ENCODE peak calls at places on chromosome 21, in four cellular contexts. Y is endodermal cell, B is brain microvascular endothelial cell, O is AG04449. K is an unnamed sample.

GRCh38 chr21:26169611-26170470 is 729 bp downstream of the APP start:
- DNase-seq in Y (peak), B (peak), O (no peak), K (peak)

GRCh38 chr21:44330698-44331097 is 8.5 kb downstream of the CFAP410 start:
- DNase-seq in Y (no peak), O (no peak), B (no peak), K (no peak)

GRCh38 chr21:46078322-46078981 is 19.5 kb upstream of the COL6A2 start:
- DNase-seq in Y (no peak), B (no peak), O (no peak), K (no peak)

GRCh38 chr21:43340491-43341348 is 86.2 kb downstream of the SIK1 start:
- DNase-seq in B (peak), O (no peak), Y (peak), K (no peak)

GRCh38 chr21:46127239-46128105 is 27.9 kb downstream of the FTCD start:
- DNase-seq in B (no peak), Y (peak), O (no peak), K (no peak)

GRCh38 chr21:44024895-44025353 is 12.8 kb downstream of the TRAPPC10 start:
- DNase-seq in O (no peak), Y (peak), B (peak), K (no peak)

GRCh38 chr21:37358392-37358791 is 8.2 kb upstream of the DYRK1A start:
- DNase-seq in B (no peak), Y (no peak), O (no peak), K (no peak)

GRCh38 chr21:44263768-44264167 is 2.1 kb upstream of the DNMT3L start:
- DNase-seq in B (no peak), Y (no peak), O (no peak), K (no peak)

GRCh38 chr21:46621457-46622182 is 13.9 kb upstream of the PRMT2 start:
- DNase-seq in B (no peak), O (no peak), Y (no peak), K (no peak)

GRCh38 chr21:36566606-36567005 is 86.7 kb upstream of the CLDN14 start:
- DNase-seq in Y (no peak), B (no peak), O (no peak), K (no peak)

GRCh38 chr21:45362748-45363145 is 42.2 kb upstream of the COL18A1 start:
- DNase-seq in O (no peak), Y (no peak), B (no peak), K (no peak)

GRCh38 chr21:44337941-44338895 is 972 bp downstream of the CFAP410 start:
- DNase-seq in Y (peak), B (peak), O (peak), K (peak)

GRCh38 chr21:35932232-35932911 is 128.0 kb downstream of the SETD4 start:
- DNase-seq in Y (no peak), O (peak), B (peak), K (peak)

GRCh38 chr21:25967566-25968438 is 202.8 kb downstream of the APP start:
- DNase-seq in B (no peak), Y (no peak), O (no peak), K (peak)

GRCh38 chr21:31444061-31444460 is 100.0 kb upstream of the TIAM1 start:
- DNase-seq in O (peak), Y (no peak), B (no peak), K (no peak)

GRCh38 chr21:46115441-46116188 is 17.7 kb downstream of the COL6A2 start:
- DNase-seq in B (no peak), Y (peak), O (no peak), K (no peak)

GRCh38 chr21:44874497-44875331 is 1.2 kb upstream of the PTTG1IP start:
- DNase-seq in B (no peak), O (no peak), Y (peak), K (peak)

GRCh38 chr21:37039434-37040075 is 33.1 kb downstream of the RIPPLY3 start:
- DNase-seq in O (no peak), B (no peak), Y (no peak), K (no peak)

GRCh38 chr21:17454315-17455027 is 58.4 kb upstream of the CXADR start:
- DNase-seq in Y (peak), O (peak), B (peak), K (peak)

GRCh38 chr21:25170681-25171080 is 436.6 kb downstream of the MRPL39 start:
- DNase-seq in O (no peak), B (no peak), Y (no peak), K (no peak)

GRCh38 chr21:45405819-45406762 is 1.1 kb downstream of the COL18A1 start:
- DNase-seq in Y (peak), B (no peak), O (no peak), K (no peak)

GRCh38 chr21:27590271-27590670 is 623.4 kb upstream of the ADAMTS5 start:
- DNase-seq in B (peak), O (peak), Y (no peak), K (no peak)

GRCh38 chr21:44959376-44960091 is 19.7 kb downstream of the SLX9 start:
- DNase-seq in O (no peak), B (no peak), Y (no peak), K (no peak)

GRCh38 chr21:44568667-44569556 is 4.6 kb upstream of the KRTAP10-4 start:
- DNase-seq in Y (no peak), O (no peak), B (no peak), K (no peak)

GRCh38 chr21:45259206-45259795 is 28.4 kb downstream of the POFUT2 start:
- DNase-seq in Y (peak), O (no peak), B (no peak), K (no peak)

GRCh38 chr21:26776320-26777021 is 68.7 kb downstream of the ADAMTS1 start:
- DNase-seq in O (no peak), B (peak), Y (no peak), K (no peak)

GRCh38 chr21:36854391-36854790 is 112.1 kb downstream of the HLCS start:
- DNase-seq in Y (peak), B (peak), O (no peak), K (peak)

GRCh38 chr21:36966846-36967657 is 583 bp upstream of the HLCS start:
- DNase-seq in B (peak), Y (peak), O (no peak), K (no peak)

GRCh38 chr21:46295996-46296752 is 10.0 kb downstream of the YBEY start:
- DNase-seq in O (no peak), B (peak), Y (peak), K (no peak)

GRCh38 chr21:45557611-45558043 is 15.4 kb upstream of the SLC19A1 start:
- DNase-seq in Y (peak), O (no peak), B (no peak), K (no peak)

GRCh38 chr21:44712203-44713028 is 1.0 kb upstream of the TSPEAR start:
- DNase-seq in Y (peak), B (no peak), O (no peak), K (no peak)

GRCh38 chr21:45600248-45600647 is 43.3 kb upstream of the PCBP3 start:
- DNase-seq in Y (no peak), B (no peak), O (no peak), K (no peak)

GRCh38 chr21:15730484-15731242 is 881 bp downstream of the USP25 start:
- DNase-seq in O (no peak), B (no peak), Y (no peak), K (peak)

GRCh38 chr21:26961704-26962103 is 5.2 kb downstream of the ADAMTS5 start:
- DNase-seq in O (no peak), Y (peak), B (no peak), K (no peak)

GRCh38 chr21:44876849-44877575 is 3.5 kb upstream of the PTTG1IP start:
- DNase-seq in B (no peak), O (no peak), Y (no peak), K (no peak)

GRCh38 chr21:33899199-33899598 is 16.4 kb downstream of the ATP5PO start:
- DNase-seq in B (no peak), O (no peak), Y (no peak), K (no peak)

GRCh38 chr21:33898546-33898945 is 17.1 kb downstream of the ATP5PO start:
- DNase-seq in B (peak), O (no peak), Y (no peak), K (no peak)

GRCh38 chr21:33904041-33904440 is 11.6 kb downstream of the ATP5PO start:
- DNase-seq in O (no peak), B (no peak), Y (no peak), K (no peak)

GRCh38 chr21:33902349-33902748 is 13.3 kb downstream of the ATP5PO start:
- DNase-seq in O (no peak), Y (no peak), B (no peak), K (no peak)

GRCh38 chr21:33901421-33902288 is 13.9 kb downstream of the ATP5PO start:
- DNase-seq in O (no peak), Y (peak), B (peak), K (peak)
- H3K4me3 ChIP-seq in O (no peak), Y (no peak), B (no peak), K (no peak)

GRCh38 chr21:28746166-28746565 is 246.5 kb downstream of the LTN1 start:
- DNase-seq in O (no peak), B (no peak), Y (no peak), K (no peak)

GRCh38 chr21:28743723-28744122 is 249.0 kb downstream of the LTN1 start:
- DNase-seq in O (no peak), B (no peak), Y (no peak), K (no peak)

GRCh38 chr21:28745131-28746055 is 247.3 kb downstream of the LTN1 start:
- DNase-seq in O (peak), Y (peak), B (peak), K (peak)

GRCh38 chr21:28738882-28739281 is 253.8 kb downstream of the LTN1 start:
- DNase-seq in Y (no peak), B (no peak), O (no peak), K (peak)

DNA sequence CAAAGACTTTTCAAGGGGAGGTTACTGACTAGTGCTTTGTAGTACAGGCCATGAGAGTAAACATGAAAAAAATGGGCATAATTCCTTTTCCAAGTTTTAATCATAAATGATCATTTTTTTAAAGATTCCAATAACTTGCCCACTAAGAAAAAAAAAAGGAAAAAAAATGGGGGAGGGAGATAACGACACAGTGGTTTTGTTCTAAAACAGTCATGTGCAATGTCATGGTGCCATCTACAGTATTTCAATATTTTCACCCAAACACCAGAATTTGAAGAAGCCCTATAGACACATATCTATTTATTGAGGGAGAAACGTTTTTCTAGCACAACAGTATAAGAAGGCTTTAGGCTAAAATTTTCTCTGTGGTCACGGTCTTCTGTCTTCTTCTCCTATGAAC is 250.2 kb downstream of the LTN1 start:
- DNase-seq in O (no peak), B (peak), Y (no peak), K (no peak)
- TF ChIP-seq CTCF in O (peak), B (peak), Y (peak), K (no peak)

GRCh38 chr21:34180406-34180805 is 107.0 kb downstream of the MRPS6 start:
- DNase-seq in Y (no peak), B (no peak), O (no peak), K (no peak)
- H3K4me3 ChIP-seq in Y (no peak), B (no peak), O (no peak), K (no peak)

GRCh38 chr21:38494254-38494648 is 4.0 kb downstream of the ERG start:
- DNase-seq in Y (no peak), B (no peak), O (no peak), K (no peak)

GRCh38 chr21:38495242-38495641 is 3.0 kb downstream of the ERG start:
- DNase-seq in O (no peak), B (no peak), Y (no peak), K (no peak)

GRCh38 chr21:38496224-38496623 is 2.1 kb downstream of the ERG start:
- DNase-seq in O (no peak), B (no peak), Y (no peak), K (no peak)

GRCh38 chr21:38493549-38494253 is 4.6 kb downstream of the ERG start:
- DNase-seq in Y (no peak), B (no peak), O (no peak), K (no peak)

DNA sequence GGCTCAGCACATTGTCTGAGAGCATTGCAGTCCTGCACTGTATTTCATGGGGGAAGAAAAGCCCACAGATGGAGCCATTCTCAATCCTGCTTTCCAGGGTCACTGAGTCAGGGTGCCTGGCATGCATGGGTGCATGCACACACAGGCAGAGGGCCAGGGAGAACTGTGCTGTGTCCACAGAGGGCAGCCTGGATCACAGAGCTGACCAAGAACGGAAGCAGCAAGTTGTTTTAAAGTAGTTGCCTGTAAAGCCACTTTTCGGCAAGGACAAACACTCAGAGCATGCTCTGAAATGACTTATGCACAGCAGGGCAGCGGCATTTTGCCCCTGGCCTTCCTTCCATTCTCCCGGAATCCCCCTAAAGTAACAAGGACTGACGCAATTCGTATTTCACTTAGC is 3.6 kb downstream of the ERG start:
- DNase-seq in O (no peak), B (peak), Y (no peak), K (no peak)
- TF ChIP-seq CTCF in O (no peak), B (peak), Y (no peak), K (no peak)

DNA sequence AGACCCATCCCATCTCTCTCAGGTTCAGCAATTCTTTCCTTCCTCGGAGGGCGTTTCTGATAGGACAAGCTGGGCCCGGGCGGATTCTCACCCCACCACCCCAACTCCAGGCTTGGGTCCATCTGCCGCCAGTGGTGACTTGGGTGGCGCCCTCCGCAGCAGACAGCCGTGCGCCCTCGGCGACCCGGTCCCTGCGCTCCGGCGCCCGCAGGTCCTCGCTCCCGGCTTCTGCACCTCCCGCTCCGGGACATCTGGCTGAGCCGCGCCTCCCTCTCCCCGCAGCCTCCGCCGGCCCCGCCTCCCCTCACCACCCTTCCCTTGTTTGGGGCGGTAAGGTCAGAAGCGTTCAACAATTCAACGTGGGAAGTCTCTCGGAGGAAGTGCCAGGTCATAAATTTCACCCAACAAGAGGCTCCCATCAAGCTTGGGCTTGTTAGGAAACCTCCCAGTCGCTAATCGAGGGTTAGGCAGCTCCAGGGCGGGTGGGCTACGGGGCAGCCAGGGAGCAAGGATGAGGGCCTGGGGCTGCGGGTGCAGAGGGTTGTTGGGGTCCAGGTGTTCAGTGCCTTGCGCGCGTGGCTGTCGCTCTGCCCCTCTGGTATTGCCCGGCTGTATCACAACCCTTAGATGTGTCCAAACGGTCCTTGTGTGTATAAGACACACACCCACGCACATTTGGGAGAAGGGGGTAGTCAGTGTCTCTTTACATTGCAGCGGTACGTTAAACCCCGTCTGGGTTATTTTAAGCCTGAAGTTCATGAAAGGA is 39.8 kb downstream of the OLIG1 start:
- DNase-seq in O (no peak), B (no peak), Y (peak), K (no peak)
- H3K4me3 ChIP-seq in O (no peak), B (no peak), Y (peak), K (no peak)

GRCh38 chr21:21200103-21200938 is 202.1 kb downstream of the NCAM2 start:
- DNase-seq in O (peak), B (peak), Y (no peak), K (no peak)
- TF ChIP-seq CTCF in O (no peak), B (no peak), Y (no peak), K (no peak)

GRCh38 chr21:29075706-29076447 is 2.4 kb upstream of the CCT8 start:
- DNase-seq in Y (no peak), O (no peak), B (no peak), K (no peak)
- H3K4me3 ChIP-seq in Y (no peak), O (no peak), B (no peak), K (no peak)

GRCh38 chr21:30194701-30195299 is 21.1 kb downstream of the CLDN8 start:
- DNase-seq in O (no peak), B (peak), Y (peak), K (peak)
- TF ChIP-seq CTCF in O (peak), B (peak), Y (peak), K (peak)

GRCh38 chr21:41972511-41973205 is 18.8 kb upstream of the C2CD2 start:
- DNase-seq in Y (no peak), O (no peak), B (no peak), K (no peak)

GRCh38 chr21:41971891-41972290 is 18.1 kb upstream of the C2CD2 start:
- DNase-seq in Y (no peak), O (no peak), B (no peak), K (no peak)

GRCh38 chr21:41973427-41973831 is 19.6 kb upstream of the C2CD2 start:
- DNase-seq in Y (peak), O (no peak), B (no peak), K (no peak)

GRCh38 chr21:41970099-41970391 is 16.2 kb upstream of the C2CD2 start:
- DNase-seq in Y (peak), O (no peak), B (no peak), K (no peak)

GRCh38 chr21:41970751-41971653 is 17.2 kb upstream of the C2CD2 start:
- DNase-seq in O (no peak), B (no peak), Y (peak), K (no peak)
- H3K4me3 ChIP-seq in O (no peak), B (no peak), Y (no peak), K (no peak)